ENCODE peak calls at places on chromosomes 7 and 10, in seven cellular contexts. One of them, this sample, is unnamed.

GRCh38 chr7:75980126-75980864 is 14.1 kb downstream of the TMEM120A start:
- DNase-seq in brain microvascular endothelial cell: no peak
- DNase-seq in iris pigment epithelial cell: no peak
- DNase-seq in substantia nigra: no peak
- DNase-seq in neural progenitor cell: no peak
- DNase-seq in SK-MEL-5: no peak
- DNase-seq in OCI-LY7: no peak
- DNase-seq in this sample: no peak

GRCh38 chr10:80504158-80504811 is 33.4 kb upstream of the SH2D4B start:
- DNase-seq in brain microvascular endothelial cell: no peak
- DNase-seq in iris pigment epithelial cell: no peak
- DNase-seq in substantia nigra: no peak
- DNase-seq in neural progenitor cell: no peak
- DNase-seq in SK-MEL-5: no peak
- DNase-seq in OCI-LY7: no peak
- DNase-seq in this sample: peak; percentile 58

GRCh38 chr7:1142051-1142635 is 17.9 kb downstream of the ZFAND2A start:
- DNase-seq in brain microvascular endothelial cell: no peak
- DNase-seq in iris pigment epithelial cell: no peak
- DNase-seq in substantia nigra: no peak
- DNase-seq in neural progenitor cell: no peak
- DNase-seq in SK-MEL-5: no peak
- DNase-seq in OCI-LY7: no peak
- DNase-seq in this sample: no peak

GRCh38 chr7:80859272-80859970 is 59.4 kb downstream of the SEMA3C start:
- DNase-seq in brain microvascular endothelial cell: no peak
- DNase-seq in iris pigment epithelial cell: peak; percentile 66
- DNase-seq in substantia nigra: no peak
- DNase-seq in neural progenitor cell: peak; percentile 18
- DNase-seq in SK-MEL-5: no peak
- DNase-seq in OCI-LY7: no peak
- DNase-seq in this sample: no peak

GRCh38 chr10:90865400-90865799 is 6.4 kb upstream of the RPP30 start:
- DNase-seq in brain microvascular endothelial cell: peak; percentile 43
- DNase-seq in iris pigment epithelial cell: no peak
- DNase-seq in substantia nigra: no peak
- DNase-seq in neural progenitor cell: no peak
- DNase-seq in SK-MEL-5: peak; percentile 54
- DNase-seq in OCI-LY7: peak; percentile 29
- DNase-seq in this sample: peak; percentile 41

GRCh38 chr10:30185916-30186315 is 126.5 kb upstream of the JCAD start:
- DNase-seq in brain microvascular endothelial cell: peak; percentile 75
- DNase-seq in iris pigment epithelial cell: peak; percentile 90
- DNase-seq in substantia nigra: no peak
- DNase-seq in neural progenitor cell: no peak
- DNase-seq in SK-MEL-5: no peak
- DNase-seq in OCI-LY7: no peak
- DNase-seq in this sample: no peak

GRCh38 chr10:127875916-127876315 is 16.8 kb downstream of the CLRN3 start:
- DNase-seq in brain microvascular endothelial cell: no peak
- DNase-seq in iris pigment epithelial cell: no peak
- DNase-seq in substantia nigra: no peak
- DNase-seq in neural progenitor cell: no peak
- DNase-seq in SK-MEL-5: no peak
- DNase-seq in OCI-LY7: no peak
- DNase-seq in this sample: no peak

GRCh38 chr10:30422296-30422695 is 11.7 kb upstream of the MAP3K8 start:
- DNase-seq in brain microvascular endothelial cell: no peak
- DNase-seq in iris pigment epithelial cell: no peak
- DNase-seq in substantia nigra: no peak
- DNase-seq in neural progenitor cell: no peak
- DNase-seq in SK-MEL-5: no peak
- DNase-seq in OCI-LY7: no peak
- DNase-seq in this sample: no peak

GRCh38 chr10:47449102-47449978 is 34.6 kb downstream of the ANXA8 start:
- DNase-seq in brain microvascular endothelial cell: no peak
- DNase-seq in iris pigment epithelial cell: no peak
- DNase-seq in substantia nigra: no peak
- DNase-seq in neural progenitor cell: no peak
- DNase-seq in SK-MEL-5: no peak
- DNase-seq in OCI-LY7: peak; percentile 53
- DNase-seq in this sample: peak; percentile 28

GRCh38 chr7:98133621-98134266 is 27.1 kb downstream of the LMTK2 start:
- DNase-seq in brain microvascular endothelial cell: no peak
- DNase-seq in iris pigment epithelial cell: peak; percentile 24
- DNase-seq in substantia nigra: no peak
- DNase-seq in neural progenitor cell: no peak
- DNase-seq in SK-MEL-5: no peak
- DNase-seq in OCI-LY7: peak; percentile 4
- DNase-seq in this sample: peak; percentile 44